ENCODE peak calls at places on chromosomes 7 and 10, in four cellular contexts. T is tibial nerve, U is GM23338, K is Panc1. B is an unnamed sample.
A peak's percentile ranks its signal among the peaks of the same experiment; 100 is the strongest.

GRCh38 chr7:134210976-134211663 is 84.0 kb downstream of the LRGUK start:
- DNase-seq in T (no peak), U (no peak), K (no peak), B (no peak)

GRCh38 chr10:327889-328809 is 192.9 kb downstream of the ZMYND11 start:
- DNase-seq in T (no peak), U (no peak), K (no peak), B (no peak)

GRCh38 chr7:4641667-4642467 is 40.2 kb upstream of the FOXK1 start:
- DNase-seq in T (peak; percentile 94), U (peak; percentile 95), K (peak; percentile 80), B (peak; percentile 97)

GRCh38 chr7:985915-986741 is 3.1 kb downstream of the CYP2W1 start:
- DNase-seq in T (no peak), U (no peak), K (no peak), B (no peak)

GRCh38 chr10:70508912-70509366 is 30.4 kb downstream of the PALD1 start:
- DNase-seq in T (peak; percentile 15), U (peak; percentile 36), K (no peak), B (peak; percentile 64)

GRCh38 chr7:46752881-46753366 is 829.0 kb downstream of the TNS3 start:
- DNase-seq in T (no peak), U (no peak), K (peak; percentile 53), B (no peak)

GRCh38 chr10:513393-513792 is 176.1 kb downstream of the DIP2C start:
- DNase-seq in T (no peak), U (no peak), K (no peak), B (no peak)

GRCh38 chr10:14659626-14660196 is 115.0 kb downstream of the FAM107B start:
- DNase-seq in T (no peak), U (no peak), K (no peak), B (no peak)

GRCh38 chr10:77865585-77866324 is 60.8 kb downstream of the DLG5 start:
- DNase-seq in T (no peak), U (peak; percentile 55), K (no peak), B (no peak)

GRCh38 chr7:39921505-39922250 is 28.4 kb upstream of the CDK13 start:
- DNase-seq in T (no peak), U (peak; percentile 12), K (no peak), B (no peak)

GRCh38 chr7:23530355-23530754 is 1.4 kb downstream of the TRA2A start:
- DNase-seq in T (no peak), U (peak; percentile 71), K (no peak), B (no peak)

GRCh38 chr10:119700321-119700954 is 25.4 kb upstream of the INPP5F start:
- DNase-seq in T (no peak), U (no peak), K (no peak), B (no peak)

GRCh38 chr10:119500138-119500795 is 42.3 kb downstream of the RGS10 start:
- DNase-seq in T (no peak), U (no peak), K (no peak), B (no peak)

GRCh38 chr10:35751347-35751746 is 109.3 kb upstream of the FZD8 start:
- DNase-seq in T (no peak), U (no peak), K (no peak), B (no peak)

GRCh38 chr7:98387136-98387535 is 13.8 kb downstream of the BAIAP2L1 start:
- DNase-seq in T (no peak), U (no peak), K (no peak), B (no peak)

GRCh38 chr10:62815373-62816111 is 624 bp downstream of the EGR2 start:
- DNase-seq in T (no peak), U (peak; percentile 50), K (no peak), B (peak; percentile 9)

GRCh38 chr10:130054021-130054420 is 56.6 kb downstream of the C10orf143 start:
- DNase-seq in T (no peak), U (no peak), K (no peak), B (no peak)

GRCh38 chr10:57696641-57697040 is 571.1 kb downstream of the IPMK start:
- DNase-seq in T (no peak), U (no peak), K (peak; percentile 52), B (no peak)

GRCh38 chr10:90227259-90227658 is 525.9 kb downstream of the KIF20B start:
- DNase-seq in T (no peak), U (no peak), K (peak; percentile 35), B (no peak)

GRCh38 chr7:155618708-155619633 is 25.5 kb upstream of the RBM33 start:
- DNase-seq in T (no peak), U (peak; percentile 20), K (no peak), B (no peak)

GRCh38 chr10:1266033-1266802 is 210.0 kb downstream of the WDR37 start:
- DNase-seq in T (no peak), U (no peak), K (no peak), B (no peak)

GRCh38 chr7:2809903-2810628 is 34.0 kb downstream of the GNA12 start:
- DNase-seq in T (no peak), U (peak; percentile 2), K (no peak), B (no peak)

GRCh38 chr7:112204072-112204775 is 2.0 kb downstream of the DOCK4 start:
- DNase-seq in T (no peak), U (peak; percentile 38), K (no peak), B (no peak)

GRCh38 chr10:74380780-74381179 is 229.8 kb downstream of the ADK start:
- DNase-seq in T (no peak), U (peak; percentile 2), K (no peak), B (no peak)

GRCh38 chr7:157708896-157709295 is 372.1 kb downstream of the DNAJB6 start:
- DNase-seq in T (no peak), U (no peak), K (no peak), B (no peak)

GRCh38 chr7:157514306-157514705 is 177.5 kb downstream of the DNAJB6 start:
- DNase-seq in T (no peak), U (no peak), K (no peak), B (no peak)

GRCh38 chr10:77799352-77799751 is 127.2 kb downstream of the DLG5 start:
- DNase-seq in T (no peak), U (no peak), K (no peak), B (no peak)

GRCh38 chr7:110514973-110515372 is 576.0 kb upstream of the LRRN3 start:
- DNase-seq in T (no peak), U (no peak), K (no peak), B (no peak)

GRCh38 chr10:132685921-132686680 is 99.8 kb downstream of the NKX6-2 start:
- DNase-seq in T (no peak), U (no peak), K (no peak), B (no peak)

GRCh38 chr7:1706721-1707613 is 36.9 kb downstream of the ELFN1 start:
- DNase-seq in T (no peak), U (no peak), K (no peak), B (no peak)

GRCh38 chr7:33129806-33130153 is 416 bp downstream of the BBS9 start:
- DNase-seq in T (no peak), U (no peak), K (no peak), B (no peak)

GRCh38 chr7:34066968-34067367 is 161.6 kb downstream of the BMPER start:
- DNase-seq in T (no peak), U (peak; percentile 33), K (no peak), B (no peak)

GRCh38 chr10:78359641-78360091 is 326.0 kb downstream of the RPS24 start:
- DNase-seq in T (no peak), U (no peak), K (no peak), B (no peak)

GRCh38 chr10:125160856-125161569 is 650 bp upstream of the CTBP2 start:
- DNase-seq in T (peak; percentile 71), U (peak; percentile 90), K (no peak), B (peak; percentile 80)
- TF ChIP-seq CTCF in T (peak; percentile 56), U (no peak), K (no peak), B (peak; percentile 25)

GRCh38 chr7:35818513-35818912 is 17.7 kb downstream of the SEPTIN7 start:
- DNase-seq in T (no peak), U (no peak), K (no peak), B (no peak)

GRCh38 chr7:35817930-35818329 is 17.1 kb downstream of the SEPTIN7 start:
- DNase-seq in T (no peak), U (no peak), K (no peak), B (no peak)

GRCh38 chr7:35816514-35816913 is 15.7 kb downstream of the SEPTIN7 start:
- DNase-seq in T (no peak), U (no peak), K (no peak), B (no peak)

GRCh38 chr7:35819310-35819709 is 18.5 kb downstream of the SEPTIN7 start:
- DNase-seq in T (no peak), U (no peak), K (no peak), B (no peak)

DNA sequence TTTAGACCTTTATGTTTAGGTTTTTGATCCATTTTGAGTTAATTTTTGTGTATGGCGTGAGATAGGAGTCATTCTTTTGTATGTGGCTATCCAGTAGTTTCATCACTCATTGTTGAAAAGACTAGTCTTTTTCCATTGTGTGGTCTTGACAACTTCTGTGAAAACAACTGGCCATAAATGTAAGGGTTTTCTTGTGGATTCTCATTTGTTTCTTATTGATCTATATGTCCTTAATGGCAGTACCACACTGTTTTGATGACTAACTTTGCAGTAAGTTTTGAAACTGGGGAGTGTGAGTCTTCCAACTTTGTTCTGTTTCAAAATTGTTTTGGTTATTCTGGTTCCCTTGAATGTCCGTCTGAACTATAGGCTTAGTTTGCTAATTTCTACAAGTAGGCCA is 16.3 kb downstream of the SEPTIN7 start:
- DNase-seq in T (no peak), U (no peak), K (no peak), B (no peak)
- H3K27ac ChIP-seq in T (no peak overlapping the region), U (no peak overlapping the region), K (no peak overlapping the region), B (no peak overlapping the region)

GRCh38 chr7:29297194-29297890 is 102.8 kb downstream of the CHN2 start:
- DNase-seq in T (no peak), U (peak; percentile 86), K (no peak), B (no peak)
- TF ChIP-seq CTCF in T (no peak), U (peak; percentile 79), K (peak; percentile 61), B (no peak)

GRCh38 chr10:59892697-59893096 is 13.7 kb downstream of the CCDC6 start:
- DNase-seq in T (no peak), U (no peak), K (no peak), B (no peak)

GRCh38 chr10:59896186-59896585 is 10.2 kb downstream of the CCDC6 start:
- DNase-seq in T (no peak), U (no peak), K (no peak), B (peak; percentile 22)

GRCh38 chr10:59895629-59896116 is 10.7 kb downstream of the CCDC6 start:
- DNase-seq in T (no peak), U (no peak), K (no peak), B (no peak)

GRCh38 chr10:59891919-59892318 is 14.4 kb downstream of the CCDC6 start:
- DNase-seq in T (no peak), U (no peak), K (no peak), B (no peak)

GRCh38 chr10:59894114-59894513 is 12.2 kb downstream of the CCDC6 start:
- DNase-seq in T (no peak), U (no peak), K (no peak), B (peak; percentile 39)
- H3K27ac ChIP-seq in T (no peak overlapping the region), U (no peak overlapping the region), K (no peak overlapping the region), B (peak overlapping the region; percentile 64)

B was measured in heart right ventricle.